ENCODE peak calls at places on chromosomes 1 and 21, in five cellular contexts. Z is heart right ventricle, L is ovary, E is HepG2, M is uterus. P is an unnamed sample.
A peak's percentile ranks its signal among the peaks of the same experiment; 100 is the strongest.

GRCh38 chr1:24673336-24673735 is 30.2 kb downstream of the SRRM1 start:
- DNase-seq in Z (no peak), L (no peak), E (no peak), M (no peak), P (no peak)

GRCh38 chr1:79982218-79982617 is 975.7 kb upstream of the ADGRL4 start:
- DNase-seq in Z (peak; percentile 63), L (peak; percentile 88), E (no peak), M (peak; percentile 63), P (peak; percentile 15)

GRCh38 chr1:147084273-147085096 is 87.8 kb downstream of the PRKAB2 start:
- DNase-seq in Z (peak; percentile 35), L (peak; percentile 35), E (peak; percentile 74), M (peak; percentile 40), P (no peak)

GRCh38 chr1:28243685-28244439 is 7.9 kb downstream of the ATP5IF1 start:
- DNase-seq in Z (no peak), L (no peak), E (no peak), M (no peak), P (no peak)

GRCh38 chr21:34889537-34890257 is 159.4 kb downstream of the RUNX1 start:
- DNase-seq in Z (peak; percentile 78), L (peak; percentile 82), E (peak; percentile 50), M (peak; percentile 70), P (no peak)

GRCh38 chr1:178966312-178966711 is 59.4 kb upstream of the FAM20B start:
- DNase-seq in Z (no peak), L (no peak), E (no peak), M (no peak), P (no peak)

GRCh38 chr1:101436100-101436511 is 199.3 kb downstream of the S1PR1 start:
- DNase-seq in Z (no peak), L (no peak), E (no peak), M (no peak), P (no peak)

GRCh38 chr1:23562138-23562819 is 3.0 kb upstream of the ID3 start:
- DNase-seq in Z (peak; percentile 97), L (peak; percentile 92), E (peak; percentile 98), M (peak; percentile 92), P (peak; percentile 77)

GRCh38 chr1:28971980-28972771 is 57.8 kb downstream of the EPB41 start:
- DNase-seq in Z (no peak), L (no peak), E (no peak), M (peak; percentile 37), P (no peak)

GRCh38 chr1:37481289-37482003 is 7.1 kb downstream of the ZC3H12A start:
- DNase-seq in Z (no peak), L (peak; percentile 23), E (no peak), M (no peak), P (no peak)

GRCh38 chr21:43957629-43958362 is 54.3 kb upstream of the TRAPPC10 start:
- DNase-seq in Z (no peak), L (no peak), E (no peak), M (no peak), P (no peak)

GRCh38 chr1:229169399-229169798 is 101.5 kb upstream of the RAB4A start:
- DNase-seq in Z (no peak), L (peak; percentile 36), E (peak; percentile 63), M (no peak), P (no peak)

GRCh38 chr1:169529068-169529642 is 43.4 kb upstream of the SLC19A2 start:
- DNase-seq in Z (no peak), L (no peak), E (no peak), M (no peak), P (no peak)

GRCh38 chr1:116945996-116946395 is 36.3 kb downstream of the PTGFRN start:
- DNase-seq in Z (no peak), L (no peak), E (no peak), M (no peak), P (no peak)

GRCh38 chr1:183417691-183418491 is at the start of gene NMNAT2:
- DNase-seq in Z (no peak), L (peak; percentile 20), E (no peak), M (no peak), P (peak; percentile 51)

GRCh38 chr21:46079357-46080170 is 18.3 kb upstream of the COL6A2 start:
- DNase-seq in Z (peak; percentile 36), L (peak; percentile 24), E (no peak), M (peak; percentile 74), P (no peak)
- H3K27ac ChIP-seq in Z (no peak overlapping the region), L (no peak overlapping the region), E (no peak overlapping the region), M (peak overlapping the region; percentile 48), P (no peak overlapping the region)

DNA sequence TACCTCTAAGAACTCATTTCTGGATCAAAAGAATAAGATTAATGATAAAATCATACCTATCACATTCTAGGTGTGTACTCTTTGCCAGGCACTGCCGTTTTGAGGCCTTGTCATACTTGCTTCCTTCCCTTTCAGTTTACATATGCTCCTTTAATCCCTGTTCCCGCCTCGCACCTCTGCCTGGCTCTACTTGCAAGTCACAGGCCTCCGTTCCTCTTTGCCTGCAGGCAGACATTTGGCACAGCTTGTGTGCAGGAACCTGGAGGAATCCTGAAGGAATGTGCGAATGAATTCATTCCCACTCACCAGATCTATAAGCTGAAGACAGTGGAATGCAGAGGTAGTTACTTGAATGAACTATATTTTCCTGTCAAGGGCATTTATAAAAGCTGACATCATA is 13.8 kb downstream of the WLS start:
- DNase-seq in Z (no peak), L (no peak), E (no peak), M (no peak), P (no peak)
- H3K27ac ChIP-seq in Z (no peak overlapping the region), L (no peak overlapping the region), E (no peak overlapping the region), M (no peak overlapping the region), P (no peak overlapping the region)

GRCh38 chr1:16015960-16016901 is 1.6 kb downstream of the HSPB7 start:
- DNase-seq in Z (peak; percentile 53), L (peak; percentile 57), E (no peak), M (peak; percentile 67), P (no peak)
- H3K27ac ChIP-seq in Z (peak overlapping the region; percentile 94), L (peak overlapping the region; percentile 98), E (no peak overlapping the region), M (peak overlapping the region; percentile 97), P (no peak overlapping the region)

GRCh38 chr1:161039154-161039545 is 386 bp upstream of the TSTD1 start:
- DNase-seq in Z (no peak), L (no peak), E (no peak), M (no peak), P (no peak)

GRCh38 chr1:161037661-161038522 is 872 bp downstream of the TSTD1 start:
- DNase-seq in Z (no peak), L (no peak), E (no peak), M (no peak), P (no peak)

GRCh38 chr1:161038523-161039153 is at the start of gene TSTD1:
- DNase-seq in Z (peak; percentile 55), L (peak; percentile 72), E (no peak), M (peak; percentile 29), P (no peak)

GRCh38 chr1:161044535-161044907 is 1.3 kb downstream of the USF1 start:
- DNase-seq in Z (no peak), L (no peak), E (no peak), M (no peak), P (no peak)

GRCh38 chr1:161039546-161039945 is 782 bp upstream of the TSTD1 start:
- DNase-seq in Z (no peak), L (no peak), E (no peak), M (no peak), P (no peak)
- H3K27ac ChIP-seq in Z (no peak overlapping the region), L (no peak overlapping the region), E (no peak overlapping the region), M (no peak overlapping the region), P (no peak overlapping the region)

GRCh38 chr1:52532247-52532646 is 20.6 kb downstream of the TUT4 start:
- DNase-seq in Z (no peak), L (no peak), E (no peak), M (no peak), P (no peak)
- H3K27ac ChIP-seq in Z (no peak overlapping the region), L (no peak overlapping the region), E (no peak overlapping the region), M (no peak overlapping the region), P (no peak overlapping the region)

GRCh38 chr1:39128959-39129358 is 75.5 kb upstream of the MACF1 start:
- DNase-seq in Z (no peak), L (no peak), E (no peak), M (no peak), P (no peak)
- H3K27ac ChIP-seq in Z (peak overlapping the region; percentile 66), L (no peak overlapping the region), E (no peak overlapping the region), M (no peak overlapping the region), P (no peak overlapping the region)

DNA sequence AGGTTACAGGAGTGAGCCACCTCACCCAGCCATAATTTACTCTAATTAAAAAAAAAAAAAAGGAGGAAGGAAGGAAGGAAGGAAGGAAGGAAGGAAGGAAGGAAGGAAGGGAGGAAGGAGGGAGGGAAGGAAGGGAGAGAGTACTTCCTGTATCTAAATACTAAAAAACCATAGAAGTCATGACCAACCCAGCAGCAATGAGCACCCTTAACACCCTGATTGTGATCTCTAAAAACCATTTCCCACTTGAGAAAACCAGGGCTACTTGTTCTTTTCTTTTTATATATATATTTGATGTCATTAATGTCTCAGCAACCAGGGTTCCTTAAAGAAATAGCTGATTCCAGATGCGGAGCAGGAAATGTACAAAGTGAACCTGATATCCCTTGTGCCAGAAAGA is 31.2 kb downstream of the ARID4B start:
- DNase-seq in Z (no peak), L (no peak), E (no peak), M (no peak), P (no peak)
- H3K27ac ChIP-seq in Z (no peak overlapping the region), L (no peak overlapping the region), E (peak overlapping the region; percentile 57), M (no peak overlapping the region), P (no peak overlapping the region)

DNA sequence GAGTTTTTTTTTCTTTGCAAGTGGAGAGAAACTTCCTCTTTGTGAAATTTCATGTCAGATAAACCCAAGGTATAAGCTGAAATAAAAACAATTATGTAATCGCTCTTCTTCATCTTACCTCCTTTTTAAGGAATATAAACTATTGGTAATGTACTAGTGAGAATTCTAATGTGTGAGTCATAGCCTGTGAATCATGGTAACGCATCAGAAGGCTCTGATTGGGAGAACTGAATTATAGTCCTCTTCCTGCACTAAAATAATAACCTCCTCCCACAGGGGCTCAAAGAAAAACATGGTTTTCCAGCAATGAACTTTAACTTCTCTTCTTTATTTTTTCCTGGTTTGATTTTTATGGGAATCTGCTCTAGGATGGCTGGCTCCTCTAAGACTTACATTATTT is 57.1 kb upstream of the COX20 start:
- DNase-seq in Z (no peak), L (no peak), E (no peak), M (no peak), P (no peak)
- H3K27ac ChIP-seq in Z (no peak overlapping the region), L (no peak overlapping the region), E (no peak overlapping the region), M (peak overlapping the region; percentile 53), P (peak overlapping the region; percentile 62)

P was measured in caudate nucleus.